ENCODE peak calls at places on chromosome 14, in four cellular contexts. C is Peyer's patch, X is heart left ventricle, W is IMR-90. P is an unnamed sample.

GRCh38 chr14:50410921-50411320 is 14.2 kb upstream of the CDKL1 start:
- DNase-seq in W (peak; percentile 85), X (no peak), C (no peak), P (no peak)

GRCh38 chr14:34027990-34028490 is 77.2 kb upstream of the EGLN3 start:
- DNase-seq in W (no peak), C (no peak), X (no peak), P (no peak)

GRCh38 chr14:63632932-63633514 is 8.6 kb downstream of the WDR89 start:
- DNase-seq in C (no peak), W (peak; percentile 44), X (no peak), P (no peak)

GRCh38 chr14:62897057-62897456 is 148.2 kb downstream of the KCNH5 start:
- DNase-seq in C (no peak), W (no peak), X (no peak), P (no peak)

GRCh38 chr14:59360923-59361794 is 104.0 kb downstream of the GPR135 start:
- DNase-seq in C (peak; percentile 84), W (peak; percentile 82), X (peak; percentile 92), P (no peak)

GRCh38 chr14:82855912-82856381 is 1322.3 kb upstream of the SEL1L start:
- DNase-seq in X (no peak), C (no peak), W (peak; percentile 60), P (no peak)

GRCh38 chr14:103848720-103849077 is 1.3 kb upstream of the PPP1R13B start:
- DNase-seq in C (peak; percentile 58), X (peak; percentile 52), W (no peak), P (no peak)

GRCh38 chr14:103535081-103535890 is 6.3 kb downstream of the TRMT61A start:
- DNase-seq in C (no peak), W (no peak), X (no peak), P (peak; percentile 81)

GRCh38 chr14:101754893-101755292 is 6.6 kb upstream of the PPP2R5C start:
- DNase-seq in C (no peak), X (no peak), W (no peak), P (no peak)

GRCh38 chr14:78902010-78902623 is 731.9 kb downstream of the NRXN3 start:
- DNase-seq in C (no peak), W (peak; percentile 54), X (no peak), P (peak; percentile 69)

GRCh38 chr14:101705733-101706508 is 55.6 kb upstream of the PPP2R5C start:
- DNase-seq in W (no peak), C (peak; percentile 85), X (peak; percentile 81), P (no peak)

GRCh38 chr14:92651793-92652382 is 96.5 kb downstream of the LGMN start:
- DNase-seq in C (peak; percentile 79), X (peak; percentile 78), W (no peak), P (peak; percentile 73)

GRCh38 chr14:35155962-35156361 is 33.6 kb downstream of the PRORP start:
- DNase-seq in X (no peak), C (no peak), W (peak; percentile 79), P (no peak)

GRCh38 chr14:100982356-100982755 is 78.8 kb upstream of the RTL1 start:
- DNase-seq in C (no peak), W (no peak), X (no peak), P (no peak)

DNA sequence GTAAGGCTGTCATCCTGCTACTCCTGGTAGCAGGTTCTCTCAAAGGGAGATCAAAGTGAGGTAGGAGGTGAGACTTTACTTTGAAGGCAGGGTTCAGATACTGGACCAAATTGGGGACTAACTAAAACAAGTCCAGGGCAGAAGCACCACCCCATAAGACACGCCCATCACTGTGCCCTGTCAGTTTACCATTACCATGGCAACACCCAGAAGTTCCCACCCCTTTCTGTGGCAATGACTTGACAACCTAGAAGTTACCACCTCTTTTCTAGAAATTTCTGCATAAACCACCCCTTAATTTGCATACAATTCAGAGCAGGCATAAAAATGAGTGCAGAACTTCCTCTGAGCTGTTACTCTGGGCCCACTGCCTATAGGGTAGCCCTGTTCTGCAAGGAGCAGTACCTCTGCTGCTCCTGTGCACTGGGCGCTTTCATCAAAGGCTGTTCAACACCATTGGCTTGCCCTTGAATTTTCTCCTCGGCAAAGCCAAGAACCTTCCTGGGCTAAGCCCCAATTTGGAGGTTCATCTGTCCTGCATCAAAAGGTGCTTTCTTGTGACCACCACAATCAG is 64.8 kb upstream of the MAX start:
- DNase-seq in W (no peak), X (no peak), C (no peak), P (no peak)
- TF ChIP-seq POLR2A in W (no peak), X (no peak), C (no peak), P (no peak)

GRCh38 chr14:68666206-68666730 is 126.6 kb downstream of the ZFP36L1 start:
- DNase-seq in X (no peak), C (no peak), W (peak; percentile 43), P (no peak)

GRCh38 chr14:68665792-68666195 is 127.1 kb downstream of the ZFP36L1 start:
- DNase-seq in X (no peak), W (no peak), C (no peak), P (no peak)

GRCh38 chr14:68663385-68664076 is 129.3 kb downstream of the ZFP36L1 start:
- DNase-seq in C (no peak), W (peak; percentile 91), X (no peak), P (no peak)

GRCh38 chr14:68664225-68664681 is 128.6 kb downstream of the ZFP36L1 start:
- DNase-seq in X (no peak), C (no peak), W (peak; percentile 12), P (no peak)

DNA sequence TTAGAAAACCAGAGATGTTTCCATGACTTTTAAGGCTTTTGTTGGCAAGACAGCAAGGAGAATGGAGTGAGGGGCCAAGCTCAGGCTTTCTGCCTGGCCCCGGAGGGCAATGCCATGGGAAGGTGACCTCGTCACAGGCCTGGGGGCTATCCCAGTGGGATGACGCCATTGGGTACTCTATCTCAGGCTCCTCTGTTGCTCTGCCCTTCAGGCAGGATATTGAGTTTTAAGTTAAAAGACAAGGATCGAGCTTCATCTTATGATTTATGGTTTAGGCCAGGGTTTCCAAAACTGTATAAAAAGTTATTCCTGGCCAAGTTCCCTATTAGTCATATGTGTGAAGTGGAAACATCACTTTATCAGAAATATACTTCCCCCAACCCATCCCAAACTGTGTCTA is 127.8 kb downstream of the ZFP36L1 start:
- DNase-seq in C (no peak), X (no peak), W (peak; percentile 68), P (no peak)
- H3K27ac ChIP-seq in C (peak overlapping the region; percentile 40), X (peak overlapping the region; percentile 55), W (no peak overlapping the region), P (no peak overlapping the region)

DNA sequence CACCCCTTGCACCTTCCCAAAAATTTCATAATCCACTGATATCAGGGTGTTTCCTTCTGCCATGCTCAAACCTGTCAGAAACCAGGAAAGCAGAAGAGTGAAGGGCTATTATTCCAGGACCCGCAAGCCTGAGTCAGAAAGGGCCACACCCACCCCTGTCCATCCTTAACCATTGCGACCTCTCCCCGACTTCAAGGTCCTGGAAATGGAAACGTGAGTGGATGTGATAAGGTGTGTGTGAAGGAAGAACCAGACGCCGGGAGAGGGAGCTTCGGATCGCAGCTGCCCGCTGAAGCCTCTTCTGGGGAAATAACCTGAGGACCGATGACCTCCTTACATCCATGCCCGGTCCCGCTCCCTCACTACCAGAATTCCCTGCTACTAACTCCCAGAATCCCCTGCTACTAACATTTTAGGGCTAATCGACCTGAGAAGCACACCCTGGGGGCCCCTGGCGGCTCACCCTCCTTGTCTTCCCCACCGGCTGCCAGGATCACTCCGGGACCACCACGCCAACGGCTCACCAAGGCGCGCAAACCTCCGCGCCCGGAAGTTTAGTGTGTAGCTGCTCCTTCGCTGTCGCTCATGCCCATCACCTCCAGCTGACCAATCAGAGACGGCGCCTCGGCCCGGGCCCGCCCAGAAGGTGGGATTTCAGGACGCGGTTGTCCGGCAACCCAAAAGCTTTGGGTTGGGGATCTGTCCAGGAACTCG is at the start of gene ACYP1:
- DNase-seq in W (peak; percentile 84), X (peak; percentile 93), C (peak; percentile 97), P (peak; percentile 96)
- TF ChIP-seq POLR2A in W (no peak), X (no peak), C (peak; percentile 44), P (no peak)

GRCh38 chr14:24204163-24205146 is 1.0 kb upstream of the TSSK4 start:
- DNase-seq in C (no peak), X (no peak), W (no peak), P (no peak)
- H3K27ac ChIP-seq in C (no peak overlapping the region), X (no peak overlapping the region), W (no peak overlapping the region), P (no peak overlapping the region)

GRCh38 chr14:55077155-55077554 is 25.7 kb downstream of the MAPK1IP1L start:
- DNase-seq in W (no peak), X (no peak), C (no peak), P (peak; percentile 9)

GRCh38 chr14:55075628-55076027 is 24.2 kb downstream of the MAPK1IP1L start:
- DNase-seq in X (no peak), W (peak; percentile 70), C (no peak), P (peak; percentile 6)

GRCh38 chr14:55071870-55072640 is 20.6 kb downstream of the MAPK1IP1L start:
- DNase-seq in X (peak; percentile 72), W (peak; percentile 94), C (no peak), P (peak; percentile 21)

GRCh38 chr14:55073856-55074255 is 22.4 kb downstream of the MAPK1IP1L start:
- DNase-seq in X (no peak), W (peak; percentile 81), C (no peak), P (peak; percentile 78)

DNA sequence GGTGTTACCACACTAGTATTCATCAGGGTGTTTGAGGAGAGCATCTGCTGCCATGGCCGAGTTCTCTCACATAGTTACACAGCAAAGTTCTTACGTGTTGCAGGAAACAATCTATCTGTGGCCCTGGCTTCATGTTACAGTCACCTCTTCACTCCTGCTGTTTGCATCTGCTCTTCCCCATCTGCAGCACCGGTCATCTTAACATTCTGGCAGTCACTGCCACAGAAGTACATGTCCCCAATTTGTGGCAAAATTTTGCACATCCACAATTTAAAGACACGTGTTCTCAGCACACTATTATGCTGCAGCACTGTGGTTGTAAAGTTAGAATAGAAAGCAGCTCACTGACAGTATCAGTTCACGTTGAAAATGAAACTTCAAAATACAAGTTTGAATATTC is 23.2 kb downstream of the MAPK1IP1L start:
- DNase-seq in W (peak; percentile 60), X (no peak), C (no peak), P (peak; percentile 17)
- TF ChIP-seq POLR2A in W (no peak), X (no peak), C (no peak), P (no peak)

GRCh38 chr14:90612801-90613200 is 203.4 kb downstream of the TTC7B start:
- DNase-seq in W (no peak), X (no peak), C (no peak), P (no peak)

GRCh38 chr14:90614696-90615260 is 201.5 kb downstream of the TTC7B start:
- DNase-seq in W (no peak), X (no peak), C (no peak), P (no peak)

GRCh38 chr14:90613997-90614396 is 202.2 kb downstream of the TTC7B start:
- DNase-seq in X (no peak), C (no peak), W (no peak), P (no peak)

GRCh38 chr14:90611936-90612335 is 204.3 kb downstream of the TTC7B start:
- DNase-seq in C (no peak), X (no peak), W (no peak), P (no peak)

GRCh38 chr14:90613446-90613845 is 202.8 kb downstream of the TTC7B start:
- DNase-seq in C (no peak), W (no peak), X (no peak), P (no peak)
- H3K27ac ChIP-seq in C (no peak overlapping the region), W (no peak overlapping the region), X (no peak overlapping the region), P (no peak overlapping the region)

P was measured in testis.